ENCODE peak calls at places on chromosomes 16 and 17, in ten cellular contexts. E, X, B, M, G, S, T, N, L and Q are unnamed samples.
A peak's percentile ranks its signal among the peaks of the same experiment; 100 is the strongest.

GRCh38 chr16:51898872-51899271 is 648.1 kb downstream of the TOX3 start:
- DNase-seq in T (no peak), X (no peak), N (no peak), M (no peak), B (no peak), L (no peak), G (no peak), E (no peak), S (no peak), Q (no peak)

GRCh38 chr16:76535-77272 is 1.3 kb upstream of the MPG start:
- DNase-seq in E (no peak), S (no peak), L (peak; percentile 76), N (peak; percentile 61), T (no peak), X (no peak), M (no peak), G (no peak), B (peak; percentile 91), Q (no peak)

GRCh38 chr17:45992175-45992574 is 6.9 kb upstream of the STH start:
- DNase-seq in M (no peak), N (no peak), B (no peak), G (no peak), S (no peak), X (no peak), L (no peak), T (no peak), E (no peak), Q (no peak)

GRCh38 chr17:2181206-2181983 is 122.2 kb downstream of the SMG6 start:
- DNase-seq in L (no peak), X (no peak), G (no peak), S (no peak), E (peak; percentile 73), M (no peak), N (peak; percentile 60), B (peak; percentile 89), T (no peak), Q (no peak)

GRCh38 chr16:89268987-89269735 is 51.7 kb downstream of the ZNF778 start:
- DNase-seq in X (no peak), L (no peak), N (no peak), G (no peak), E (no peak), M (no peak), S (no peak), B (no peak), T (no peak), Q (no peak)

GRCh38 chr16:72840591-72841381 is 207.1 kb downstream of the ZFHX3 start:
- DNase-seq in M (no peak), L (no peak), N (no peak), B (no peak), E (no peak), X (no peak), G (no peak), T (no peak), S (no peak), Q (no peak)

GRCh38 chr17:68289473-68289872 is 1.5 kb downstream of the SLC16A6 start:
- DNase-seq in T (no peak), E (no peak), G (no peak), X (no peak), B (no peak), N (no peak), S (no peak), L (no peak), M (no peak), Q (no peak)

GRCh38 chr16:89217388-89218191 is at the start of gene ZNF778:
- DNase-seq in M (peak; percentile 74), T (no peak), B (peak; percentile 91), S (peak; percentile 85), L (peak; percentile 74), E (peak; percentile 16), G (peak; percentile 88), X (no peak), N (peak; percentile 21), Q (peak; percentile 24)

GRCh38 chr16:87409153-87409552 is 17.0 kb downstream of the MAP1LC3B start:
- DNase-seq in T (no peak), E (no peak), M (no peak), G (no peak), B (no peak), X (no peak), N (no peak), L (no peak), S (no peak), Q (no peak)

GRCh38 chr17:67779098-67779672 is 46.1 kb upstream of the BPTF start:
- DNase-seq in E (peak; percentile 16), N (no peak), B (peak; percentile 63), L (no peak), S (peak; percentile 94), T (no peak), X (peak; percentile 34), G (peak; percentile 53), M (no peak), Q (peak; percentile 63)

GRCh38 chr17:63697341-63698286 is 2.3 kb downstream of the LIMD2 start:
- DNase-seq in N (no peak), E (no peak), L (no peak), B (peak; percentile 57), G (peak; percentile 60), X (no peak), S (peak; percentile 65), M (peak; percentile 78), T (no peak), Q (no peak)

GRCh38 chr17:61312406-61313295 is 87.0 kb upstream of the TBX2 start:
- DNase-seq in T (no peak), G (no peak), M (no peak), N (no peak), L (no peak), B (no peak), S (no peak), X (no peak), E (no peak), Q (no peak)

GRCh38 chr16:8808009-8808408 is 10.4 kb downstream of the PMM2 start:
- DNase-seq in G (no peak), N (no peak), T (no peak), L (no peak), X (no peak), M (no peak), S (no peak), E (no peak), B (no peak), Q (no peak)

GRCh38 chr17:59825533-59826316 is 67.0 kb downstream of the TUBD1 start:
- DNase-seq in X (no peak), G (no peak), B (no peak), M (no peak), E (no peak), L (no peak), N (no peak), T (no peak), S (no peak), Q (peak; percentile 76)

GRCh38 chr16:17270111-17270510 is 200.6 kb downstream of the XYLT1 start:
- DNase-seq in L (no peak), G (no peak), M (no peak), N (no peak), B (no peak), X (no peak), E (no peak), S (no peak), T (no peak), Q (no peak)

DNA sequence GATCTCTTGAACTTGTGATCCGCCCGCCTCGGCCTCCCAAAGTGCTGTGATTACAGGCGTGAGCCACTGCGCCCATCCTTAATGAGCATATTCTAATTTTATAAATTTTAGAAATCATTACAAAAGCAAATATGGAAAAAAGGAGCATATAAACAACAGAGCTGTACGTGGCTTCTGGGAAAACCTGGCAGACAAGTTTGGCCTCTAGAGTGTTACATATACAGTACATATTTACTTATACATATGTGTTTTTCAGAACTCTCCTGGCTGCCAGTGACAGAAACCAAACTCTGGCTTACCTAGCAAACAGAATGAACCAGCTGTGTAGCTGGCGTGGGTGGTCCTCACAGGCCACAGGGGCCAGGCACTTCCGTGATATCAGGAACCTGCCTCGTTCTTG is 10.1 kb downstream of the DRC3 start:
- DNase-seq in T (no peak), L (no peak), G (no peak), S (no peak), N (no peak), M (no peak), X (no peak), E (no peak), B (no peak), Q (no peak)
- H3K4me3 ChIP-seq in T (no peak overlapping the region), L (no peak overlapping the region), G (no peak overlapping the region), S (no peak overlapping the region), N (no peak overlapping the region), M (no peak overlapping the region), X (no peak overlapping the region), E (no peak overlapping the region), B (no peak overlapping the region), Q (no peak overlapping the region)

DNA sequence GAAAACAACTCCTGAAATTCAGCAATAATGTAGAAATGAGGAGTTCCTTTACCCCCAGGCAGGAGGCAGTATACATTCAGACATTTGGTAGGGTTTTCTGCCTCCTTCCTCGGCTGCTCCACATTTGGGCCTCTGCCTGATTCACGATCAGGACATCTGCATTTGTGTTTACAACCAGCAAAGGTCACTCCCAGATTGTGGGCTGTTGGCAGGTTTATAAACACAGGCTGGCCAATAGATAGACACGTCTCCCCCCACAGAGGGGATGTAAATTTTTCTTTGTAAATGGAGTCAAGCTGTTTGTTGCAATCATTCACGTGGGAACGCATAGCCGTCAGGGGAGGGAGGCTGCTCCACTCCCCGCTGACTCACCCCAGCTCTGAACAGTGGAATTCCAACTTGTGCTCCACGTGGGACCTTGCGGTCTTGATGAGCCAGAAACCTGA is 252.1 kb upstream of the N4BP1 start:
- DNase-seq in S (no peak), G (no peak), T (no peak), M (no peak), E (no peak), X (peak; percentile 29), N (no peak), L (no peak), B (no peak), Q (peak; percentile 88)
- TF ChIP-seq CTCF in S (no peak), G (no peak), T (no peak), M (no peak), E (no peak), X (peak; percentile 50), N (no peak), L (no peak), B (no peak), Q (peak; percentile 50)

GRCh38 chr17:9020096-9020823 is 1.1 kb upstream of the NTN1 start:
- DNase-seq in S (no peak), L (no peak), G (no peak), X (no peak), M (no peak), N (no peak), E (no peak), T (no peak), B (no peak), Q (no peak)
- H3K4me3 ChIP-seq in S (peak overlapping the region; percentile 73), L (no peak overlapping the region), G (no peak overlapping the region), X (peak overlapping the region; percentile 57), M (peak overlapping the region; percentile 51), N (peak overlapping the region; percentile 84), E (no peak overlapping the region), T (peak overlapping the region; percentile 41), B (peak overlapping the region; percentile 73), Q (no peak overlapping the region)

DNA sequence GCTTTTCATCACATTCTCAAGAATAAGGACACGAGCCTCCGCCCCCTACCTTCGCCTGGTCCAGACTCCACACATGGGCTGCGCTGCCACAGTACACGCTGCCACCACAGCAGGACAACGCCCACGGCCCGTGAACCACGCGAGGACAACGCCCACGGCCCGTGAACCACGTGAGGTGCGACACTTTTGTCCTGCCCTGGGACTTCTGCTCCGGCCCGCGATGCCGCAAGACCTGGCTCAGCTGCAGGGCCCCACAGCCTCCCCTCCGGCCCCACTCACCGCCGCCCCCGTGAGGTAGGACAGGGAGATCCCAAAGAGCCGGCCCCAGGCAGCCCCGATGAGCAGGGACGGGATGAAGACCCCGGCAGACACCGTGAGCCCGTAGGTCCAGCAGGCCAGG is 5.9 kb upstream of the CCDC154 start:
- DNase-seq in T (no peak), E (no peak), M (no peak), N (no peak), S (no peak), G (no peak), B (no peak), X (no peak), L (no peak), Q (no peak)
- TF ChIP-seq CTCF in T (no peak), E (no peak), M (no peak), N (no peak), S (no peak), G (peak; percentile 22), B (no peak), X (peak; percentile 41), L (no peak), Q (peak; percentile 4)